ENCODE peak calls at places on chromosomes 2 and 18, in four cellular contexts. F is HL-60, V is K562, N is GM12878. A is an unnamed sample.

GRCh38 chr2:239725551-239725890 is 299.6 kb downstream of the NDUFA10 start:
- DNase-seq in F (no peak), N (no peak), V (no peak), A (no peak)

GRCh38 chr2:46749042-46749461 is 166.6 kb downstream of the MCFD2 start:
- DNase-seq in F (no peak), V (peak), N (no peak), A (no peak)

GRCh38 chr2:149463328-149464002 is 124.1 kb downstream of the MMADHC start:
- DNase-seq in N (peak), V (no peak), F (no peak), A (no peak)

GRCh38 chr2:154699560-154699901 is 1.0 kb downstream of the KCNJ3 start:
- DNase-seq in N (no peak), V (no peak), F (no peak), A (no peak)

GRCh38 chr18:30358545-30358944 is 684.0 kb downstream of the DSC3 start:
- DNase-seq in F (no peak), V (no peak), N (no peak), A (no peak)

GRCh38 chr2:111938392-111938791 is 40.0 kb downstream of the MERTK start:
- DNase-seq in F (no peak), N (no peak), V (no peak), A (no peak)

GRCh38 chr2:226601881-226602280 is 197.7 kb downstream of the IRS1 start:
- DNase-seq in V (no peak), F (no peak), N (no peak), A (no peak)

GRCh38 chr2:12675801-12676200 is 40.9 kb upstream of the TRIB2 start:
- DNase-seq in V (no peak), F (no peak), N (no peak), A (no peak)

GRCh38 chr2:142918624-142919023 is 41.2 kb downstream of the KYNU start:
- DNase-seq in F (no peak), V (no peak), N (no peak), A (no peak)

GRCh38 chr18:7394041-7394440 is 163.2 kb downstream of the LRRC30 start:
- DNase-seq in V (no peak), F (no peak), N (no peak), A (no peak)

GRCh38 chr2:234401376-234401775 is 95.5 kb downstream of the ARL4C start:
- DNase-seq in V (no peak), F (no peak), N (no peak), A (no peak)

GRCh38 chr2:46655551-46656436 is 176.4 kb downstream of the TMEM247 start:
- DNase-seq in V (no peak), F (no peak), N (no peak), A (no peak)

GRCh38 chr2:234753701-234754100 is 198.1 kb upstream of the SH3BP4 start:
- DNase-seq in F (no peak), N (no peak), V (no peak), A (no peak)

GRCh38 chr2:173134703-173135102 is 59.1 kb downstream of the MAP3K20 start:
- DNase-seq in V (no peak), F (peak), N (no peak), A (no peak)

GRCh38 chr2:45283764-45284620 is 274.7 kb upstream of the SIX2 start:
- DNase-seq in N (no peak), F (no peak), V (no peak), A (no peak)

GRCh38 chr2:201831469-201831868 is 25.1 kb downstream of the CDK15 start:
- DNase-seq in N (no peak), F (no peak), V (no peak), A (no peak)

GRCh38 chr2:116211719-116212118 is 1602.8 kb upstream of the DDX18 start:
- DNase-seq in N (no peak), F (no peak), V (no peak), A (no peak)

GRCh38 chr2:11798946-11799495 is 52.6 kb downstream of the LPIN1 start:
- DNase-seq in F (peak), V (no peak), N (no peak), A (no peak)

GRCh38 chr2:151729416-151729811 is 4.9 kb downstream of the NEB start:
- DNase-seq in N (no peak), V (no peak), F (no peak), A (no peak)

GRCh38 chr18:54360406-54360805 is 2.7 kb downstream of the C18orf54 start:
- DNase-seq in N (no peak), F (no peak), V (no peak), A (no peak)

GRCh38 chr2:73013941-73014340 is 57.6 kb downstream of the SFXN5 start:
- DNase-seq in F (no peak), V (no peak), N (no peak), A (no peak)

GRCh38 chr2:120704696-120705095 is 31.0 kb upstream of the GLI2 start:
- DNase-seq in N (no peak), V (no peak), F (no peak), A (no peak)

GRCh38 chr2:120702751-120703150 is 32.9 kb upstream of the GLI2 start:
- DNase-seq in N (no peak), V (no peak), F (no peak), A (no peak)

GRCh38 chr2:120701096-120701860 is 34.4 kb upstream of the GLI2 start:
- DNase-seq in V (no peak), F (no peak), N (no peak), A (no peak)

GRCh38 chr2:120703330-120703994 is 32.2 kb upstream of the GLI2 start:
- DNase-seq in V (no peak), F (no peak), N (no peak), A (no peak)

DNA sequence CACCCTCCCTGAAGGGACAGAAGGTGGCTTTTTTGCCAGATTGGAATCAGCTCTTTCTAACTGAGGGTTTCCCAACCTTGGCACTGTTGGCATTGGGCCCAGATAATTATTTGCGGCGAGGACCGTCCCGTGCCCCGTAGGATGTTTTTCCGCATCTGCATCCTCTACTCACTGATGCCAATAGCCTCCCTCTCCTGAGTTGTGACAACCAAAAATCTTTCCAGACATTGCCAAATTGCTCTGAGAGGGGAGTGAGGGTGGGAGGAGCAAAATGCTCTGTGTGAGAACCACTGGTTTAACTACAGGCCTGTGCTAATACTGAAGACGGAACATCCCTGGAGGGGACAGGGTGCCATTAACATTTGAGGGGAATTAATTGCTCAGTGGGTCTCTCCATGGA is 33.6 kb upstream of the GLI2 start:
- DNase-seq in V (no peak), N (no peak), F (no peak), A (no peak)
- TF ChIP-seq SPI1 in V (no peak), N (no peak), F (no peak), A (no peak)

DNA sequence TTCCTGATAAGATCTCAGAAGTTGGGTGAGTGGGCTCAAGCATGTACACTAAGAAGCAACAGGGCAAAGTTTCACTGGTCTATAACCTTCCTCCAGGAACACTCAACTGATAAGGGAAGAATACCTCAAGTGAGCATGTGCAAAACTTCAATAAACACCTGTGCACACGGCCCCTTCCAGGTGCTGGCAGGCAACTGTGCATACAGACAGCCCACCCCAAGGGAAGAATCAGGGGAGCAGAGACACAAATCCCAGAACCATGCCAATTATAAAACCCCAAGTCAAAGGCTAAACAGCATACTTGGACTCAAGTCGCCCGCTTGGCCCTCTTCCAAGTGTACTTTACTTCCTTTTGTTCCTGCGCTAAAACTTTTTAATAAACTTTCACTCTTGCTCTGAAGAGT is 85.9 kb upstream of the RTN4 start:
- DNase-seq in F (no peak), V (no peak), N (no peak), A (no peak)
- TF ChIP-seq SPI1 in F (no peak), V (no peak), N (no peak), A (no peak)

DNA sequence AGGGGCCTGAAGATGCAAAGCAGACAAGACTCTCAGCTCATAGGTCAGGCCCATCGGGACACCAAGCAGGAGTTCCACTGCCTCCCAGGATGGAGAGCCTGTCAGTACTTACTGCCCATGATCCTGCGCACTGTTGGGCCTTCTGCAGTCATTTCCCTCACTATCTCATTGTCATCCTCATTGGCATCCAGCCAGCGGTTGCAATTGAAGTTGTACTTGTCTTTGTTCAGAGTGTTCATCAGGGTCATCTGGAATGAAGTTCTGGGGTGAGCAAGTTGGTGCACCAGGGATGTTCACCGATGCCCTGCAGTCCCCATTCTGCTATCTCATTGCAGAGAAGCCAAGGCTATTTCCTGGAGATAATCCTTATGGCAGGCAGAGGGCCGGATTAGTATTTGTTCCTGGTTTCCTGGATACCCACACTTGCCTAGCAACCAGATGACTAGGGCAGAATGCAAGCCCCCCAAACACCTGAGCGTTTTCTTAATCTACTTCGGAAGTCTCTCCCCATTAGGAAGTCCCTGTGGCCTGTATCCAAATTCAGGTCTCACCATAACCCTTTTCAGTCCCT is 65.1 kb downstream of the LOXHD1 start:
- DNase-seq in N (no peak), F (no peak), V (peak), A (no peak)
- TF ChIP-seq SPI1 in N (no peak), F (no peak), V (no peak), A (no peak)

DNA sequence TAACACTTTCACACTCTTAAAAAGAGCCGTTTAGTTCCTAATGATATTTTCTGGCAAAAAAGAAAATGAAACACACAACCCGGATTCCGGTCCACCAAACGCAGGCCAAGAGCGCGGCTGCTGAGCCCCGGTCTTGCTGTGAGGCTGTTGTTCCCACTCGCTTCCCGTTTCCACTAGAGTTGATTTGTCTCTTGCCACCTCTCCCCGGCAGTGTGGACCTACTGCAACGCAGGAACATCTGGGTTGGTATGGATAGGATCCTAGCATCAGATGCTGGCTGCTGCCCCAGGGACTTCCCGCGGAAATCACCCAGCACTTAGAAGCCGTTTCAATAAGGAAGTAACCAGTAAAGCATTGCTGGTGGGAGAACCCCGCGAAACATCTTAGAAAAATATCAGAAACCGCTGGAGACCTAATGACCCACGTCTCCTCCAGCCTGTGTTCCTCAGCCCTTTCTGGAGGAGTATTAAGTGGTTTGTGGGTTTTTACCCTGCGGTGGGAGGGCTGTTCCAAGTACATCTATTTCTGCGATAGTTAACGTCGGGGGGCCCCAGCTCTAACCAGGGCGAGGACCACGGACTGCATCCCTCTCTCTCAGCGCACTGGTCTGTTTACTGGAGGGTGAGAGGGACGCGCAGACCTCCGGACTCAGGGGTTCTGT is 928 bp downstream of the DOCK10 start:
- DNase-seq in F (peak), V (no peak), N (peak), A (peak)
- TF ChIP-seq SPI1 in F (no peak), V (no peak), N (peak), A (peak)

GRCh38 chr2:101119431-101119830 is 31.8 kb downstream of the TBC1D8 start:
- DNase-seq in N (no peak), V (no peak), F (no peak), A (no peak)

GRCh38 chr2:101124684-101125366 is 26.4 kb downstream of the TBC1D8 start:
- DNase-seq in N (no peak), V (no peak), F (no peak), A (no peak)

GRCh38 chr2:101120124-101120996 is 30.8 kb downstream of the TBC1D8 start:
- DNase-seq in N (no peak), V (no peak), F (no peak), A (no peak)

GRCh38 chr2:101124061-101124460 is 27.1 kb downstream of the TBC1D8 start:
- DNase-seq in V (no peak), N (no peak), F (no peak), A (no peak)

DNA sequence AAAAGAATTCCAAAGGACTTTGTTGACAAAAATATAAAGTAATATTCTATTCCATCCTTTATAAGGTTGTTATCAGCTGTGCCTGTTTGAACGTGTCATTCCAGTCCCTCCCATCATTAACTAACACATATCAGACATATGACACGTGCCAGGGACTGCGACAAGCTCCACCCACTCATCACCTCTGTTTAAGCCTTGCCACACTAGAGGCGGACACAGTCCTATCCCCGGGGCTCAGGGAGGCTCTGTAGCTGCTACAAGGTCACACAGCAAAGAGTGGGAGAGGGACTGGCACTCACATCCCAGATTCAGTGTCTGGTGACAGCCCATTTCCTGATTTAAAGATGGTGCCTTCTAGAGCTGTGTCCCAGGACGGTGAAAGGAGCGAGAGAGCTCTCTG is 30.0 kb downstream of the TBC1D8 start:
- DNase-seq in V (peak), F (no peak), N (no peak), A (no peak)
- TF ChIP-seq SPI1 in V (no peak), F (no peak), N (no peak), A (no peak)

GRCh38 chr2:22175002-22175401 is 1051.2 kb downstream of the TDRD15 start:
- DNase-seq in V (no peak), F (no peak), N (no peak), A (no peak)
- TF ChIP-seq SPI1 in V (no peak), F (no peak), N (no peak), A (no peak)

A was measured in GM12891.